ENCODE peak calls at places on chromosomes 4 and X, in four cellular contexts. One of them, this sample, is unnamed.

GRCh38 chr4:37383579-37384229 is 139.2 kb downstream of the NWD2 start:
- DNase-seq in type B pancreatic cell: no peak
- DNase-seq in iPS-NIHi11: peak
- DNase-seq in WTC11: no peak
- DNase-seq in this sample: peak

GRCh38 chrX:118497180-118497814 is 1.7 kb downstream of the DOCK11 start:
- DNase-seq in type B pancreatic cell: no peak
- DNase-seq in iPS-NIHi11: no peak
- DNase-seq in WTC11: no peak
- DNase-seq in this sample: no peak

GRCh38 chrX:134544614-134545255 is 84.8 kb downstream of the HPRT1 start:
- DNase-seq in type B pancreatic cell: no peak
- DNase-seq in WTC11: peak
- DNase-seq in iPS-NIHi11: no peak
- DNase-seq in this sample: peak

GRCh38 chrX:30620125-30620524 is 33.1 kb upstream of the GK start:
- DNase-seq in WTC11: no peak
- DNase-seq in type B pancreatic cell: no peak
- DNase-seq in iPS-NIHi11: no peak
- DNase-seq in this sample: no peak

GRCh38 chr4:182240161-182241130 is 2.8 kb upstream of the TENM3 start:
- DNase-seq in iPS-NIHi11: no peak
- DNase-seq in type B pancreatic cell: no peak
- DNase-seq in WTC11: no peak
- DNase-seq in this sample: peak

GRCh38 chrX:128460835-128461234 is 408.6 kb upstream of the ACTRT1 start:
- DNase-seq in iPS-NIHi11: peak
- DNase-seq in WTC11: no peak
- DNase-seq in type B pancreatic cell: no peak
- DNase-seq in this sample: peak

GRCh38 chr4:139666735-139667266 is 1.2 kb downstream of the MGST2 start:
- DNase-seq in iPS-NIHi11: peak
- DNase-seq in type B pancreatic cell: no peak
- DNase-seq in WTC11: no peak
- DNase-seq in this sample: peak

GRCh38 chr4:176778491-176778890 is 14.2 kb downstream of the VEGFC start:
- DNase-seq in iPS-NIHi11: no peak
- DNase-seq in type B pancreatic cell: no peak
- DNase-seq in WTC11: no peak
- DNase-seq in this sample: no peak

GRCh38 chr4:15423285-15423711 is 4.5 kb upstream of the C1QTNF7 start:
- DNase-seq in type B pancreatic cell: no peak
- DNase-seq in WTC11: no peak
- DNase-seq in iPS-NIHi11: no peak
- DNase-seq in this sample: no peak

GRCh38 chr4:152033621-152034020 is 272.8 kb upstream of the GATB start:
- DNase-seq in type B pancreatic cell: no peak
- DNase-seq in WTC11: no peak
- DNase-seq in iPS-NIHi11: no peak
- DNase-seq in this sample: no peak

GRCh38 chr4:48780867-48781219 is 764 bp upstream of the FRYL start:
- DNase-seq in iPS-NIHi11: no peak
- DNase-seq in type B pancreatic cell: no peak
- DNase-seq in WTC11: no peak
- DNase-seq in this sample: no peak

GRCh38 chr4:24476209-24476781 is 108.1 kb downstream of the DHX15 start:
- DNase-seq in iPS-NIHi11: peak
- DNase-seq in WTC11: no peak
- DNase-seq in type B pancreatic cell: no peak
- DNase-seq in this sample: peak

GRCh38 chr4:4618846-4619245 is 77.0 kb upstream of the STX18 start:
- DNase-seq in iPS-NIHi11: no peak
- DNase-seq in WTC11: no peak
- DNase-seq in type B pancreatic cell: no peak
- DNase-seq in this sample: no peak

GRCh38 chrX:101357166-101357795 is 8.7 kb upstream of the TIMM8A start:
- DNase-seq in iPS-NIHi11: peak
- DNase-seq in WTC11: no peak
- DNase-seq in type B pancreatic cell: no peak
- DNase-seq in this sample: peak

GRCh38 chr4:3440979-3441500 is 728 bp upstream of the HGFAC start:
- DNase-seq in type B pancreatic cell: no peak
- DNase-seq in iPS-NIHi11: no peak
- DNase-seq in WTC11: no peak
- DNase-seq in this sample: no peak

GRCh38 chr4:57158221-57158620 is 48.0 kb upstream of the IGFBP7 start:
- DNase-seq in WTC11: no peak
- DNase-seq in iPS-NIHi11: no peak
- DNase-seq in type B pancreatic cell: no peak
- DNase-seq in this sample: no peak

GRCh38 chr4:102757681-102758080 is 3.1 kb downstream of the MANBA start:
- DNase-seq in WTC11: no peak
- DNase-seq in type B pancreatic cell: no peak
- DNase-seq in iPS-NIHi11: no peak
- DNase-seq in this sample: no peak

GRCh38 chr4:168441412-168441811 is 38.9 kb downstream of the DDX60L start:
- DNase-seq in type B pancreatic cell: no peak
- DNase-seq in WTC11: no peak
- DNase-seq in iPS-NIHi11: no peak
- DNase-seq in this sample: no peak

GRCh38 chr4:140395668-140396067 is 22.2 kb downstream of the SCOC start:
- DNase-seq in type B pancreatic cell: no peak
- DNase-seq in WTC11: no peak
- DNase-seq in iPS-NIHi11: no peak
- DNase-seq in this sample: peak

GRCh38 chr4:108144451-108144850 is 24.3 kb downstream of the LEF1 start:
- DNase-seq in type B pancreatic cell: no peak
- DNase-seq in iPS-NIHi11: no peak
- DNase-seq in WTC11: no peak
- DNase-seq in this sample: no peak

GRCh38 chr4:152587127-152587526 is 51.2 kb upstream of the FBXW7 start:
- DNase-seq in WTC11: no peak
- DNase-seq in iPS-NIHi11: no peak
- DNase-seq in type B pancreatic cell: no peak
- DNase-seq in this sample: no peak

GRCh38 chrX:117973175-117974075 is 143.2 kb downstream of the KLHL13 start:
- DNase-seq in WTC11: no peak
- DNase-seq in iPS-NIHi11: peak
- DNase-seq in type B pancreatic cell: no peak
- DNase-seq in this sample: no peak